ENCODE peak calls at places on chromosome 10, in seven cellular contexts. S, W, X, D, H, T and F are unnamed samples.

GRCh38 chr10:110006358-110007170 is 1.2 kb upstream of the ADD3 start:
- DNase-seq in S (no peak), W (no peak), X (peak), D (peak), H (no peak), T (no peak), F (peak)

GRCh38 chr10:11616021-11616420 is 4.6 kb upstream of the USP6NL start:
- DNase-seq in S (no peak), W (no peak), X (no peak), D (no peak), H (no peak), T (no peak), F (no peak)

GRCh38 chr10:111207525-111207924 is 130.7 kb downstream of the ADRA2A start:
- DNase-seq in S (no peak), W (no peak), X (no peak), D (no peak), H (peak), T (peak), F (no peak)

GRCh38 chr10:29470355-29470705 is 164.4 kb downstream of the SVIL start:
- DNase-seq in S (no peak), W (no peak), X (no peak), D (no peak), H (no peak), T (peak), F (no peak)

GRCh38 chr10:102229810-102230263 is 3.7 kb downstream of the ELOVL3 start:
- DNase-seq in S (peak), W (peak), X (peak), D (peak), H (peak), T (peak), F (peak)

GRCh38 chr10:5434017-5434753 is 21.8 kb downstream of the NET1 start:
- DNase-seq in S (no peak), W (peak), X (peak), D (peak), H (peak), T (no peak), F (no peak)

GRCh38 chr10:56653289-56653688 is 292.2 kb upstream of the ZWINT start:
- DNase-seq in S (no peak), W (peak), X (no peak), D (no peak), H (no peak), T (no peak), F (no peak)

GRCh38 chr10:125231813-125232475 is 71.6 kb upstream of the CTBP2 start:
- DNase-seq in S (no peak), W (no peak), X (no peak), D (no peak), H (no peak), T (no peak), F (no peak)

GRCh38 chr10:14586901-14587300 is 187.8 kb downstream of the FAM107B start:
- DNase-seq in S (no peak), W (no peak), X (no peak), D (no peak), H (peak), T (no peak), F (no peak)

GRCh38 chr10:93515071-93515962 is 18.9 kb downstream of the CEP55 start:
- DNase-seq in S (no peak), W (no peak), X (no peak), D (no peak), H (no peak), T (no peak), F (no peak)

GRCh38 chr10:86123745-86124144 is 242.8 kb downstream of the GRID1 start:
- DNase-seq in S (no peak), W (no peak), X (no peak), D (no peak), H (peak), T (no peak), F (no peak)

GRCh38 chr10:74078037-74078436 is 72.6 kb downstream of the AP3M1 start:
- DNase-seq in S (peak), W (no peak), X (no peak), D (no peak), H (no peak), T (peak), F (no peak)

GRCh38 chr10:23994459-23995046 is 214.4 kb upstream of the KIAA1217 start:
- DNase-seq in S (no peak), W (peak), X (peak), D (peak), H (no peak), T (peak), F (peak)

GRCh38 chr10:23191764-23192395 is at the start of gene PTF1A:
- DNase-seq in S (no peak), W (no peak), X (no peak), D (no peak), H (no peak), T (no peak), F (no peak)

GRCh38 chr10:60524541-60524940 is 134.9 kb upstream of the ANK3 start:
- DNase-seq in S (no peak), W (no peak), X (no peak), D (no peak), H (no peak), T (peak), F (no peak)

GRCh38 chr10:110354322-110354766 is 49.6 kb upstream of the SMNDC1 start:
- DNase-seq in S (peak), W (peak), X (peak), D (peak), H (peak), T (peak), F (peak)

GRCh38 chr10:118904284-118904683 is 125.2 kb upstream of the NANOS1 start:
- DNase-seq in S (no peak), W (no peak), X (no peak), D (no peak), H (no peak), T (no peak), F (no peak)

GRCh38 chr10:26737730-26738129 is 40.2 kb downstream of the PDSS1 start:
- DNase-seq in S (no peak), W (peak), X (no peak), D (no peak), H (no peak), T (peak), F (no peak)

GRCh38 chr10:12563489-12563888 is 214.1 kb downstream of the CAMK1D start:
- DNase-seq in S (no peak), W (no peak), X (no peak), D (no peak), H (no peak), T (no peak), F (no peak)

GRCh38 chr10:79403441-79404230 is 41.8 kb downstream of the ZCCHC24 start:
- DNase-seq in S (no peak), W (no peak), X (no peak), D (no peak), H (no peak), T (no peak), F (no peak)

GRCh38 chr10:132979491-132980425 is 37.4 kb upstream of the CFAP46 start:
- DNase-seq in S (no peak), W (no peak), X (no peak), D (no peak), H (no peak), T (no peak), F (no peak)

GRCh38 chr10:15724683-15725082 is 5.0 kb upstream of the ITGA8 start:
- DNase-seq in S (no peak), W (no peak), X (no peak), D (no peak), H (no peak), T (no peak), F (no peak)

GRCh38 chr10:78852856-78853255 is 215.9 kb upstream of the ZMIZ1 start:
- DNase-seq in S (no peak), W (no peak), X (no peak), D (no peak), H (no peak), T (peak), F (no peak)

GRCh38 chr10:119734396-119735332 is 8.8 kb downstream of the INPP5F start:
- DNase-seq in S (no peak), W (no peak), X (no peak), D (peak), H (no peak), T (no peak), F (no peak)

GRCh38 chr10:71748671-71749191 is 24.6 kb downstream of the VSIR start:
- DNase-seq in S (peak), W (peak), X (no peak), D (peak), H (no peak), T (peak), F (no peak)

GRCh38 chr10:63423489-63423888 is 42.3 kb downstream of the JMJD1C start:
- DNase-seq in S (no peak), W (no peak), X (no peak), D (no peak), H (no peak), T (no peak), F (no peak)

GRCh38 chr10:3623746-3624145 is 161.3 kb downstream of the KLF6 start:
- DNase-seq in S (no peak), W (no peak), X (peak), D (peak), H (no peak), T (no peak), F (no peak)

GRCh38 chr10:29668628-29669027 is 33.9 kb upstream of the SVIL start:
- DNase-seq in S (no peak), W (no peak), X (no peak), D (no peak), H (no peak), T (no peak), F (no peak)

GRCh38 chr10:64426745-64427144 is 905.5 kb downstream of the REEP3 start:
- DNase-seq in S (no peak), W (no peak), X (no peak), D (no peak), H (no peak), T (no peak), F (no peak)

GRCh38 chr10:88048312-88048711 is 184.9 kb downstream of the PTEN start:
- DNase-seq in S (no peak), W (no peak), X (no peak), D (no peak), H (no peak), T (no peak), F (no peak)

GRCh38 chr10:127903789-127904188 is 3.1 kb upstream of the PTPRE start:
- DNase-seq in S (no peak), W (no peak), X (no peak), D (no peak), H (no peak), T (no peak), F (no peak)

GRCh38 chr10:132131581-132132250 is 55.0 kb upstream of the DPYSL4 start:
- DNase-seq in S (no peak), W (no peak), X (no peak), D (no peak), H (no peak), T (no peak), F (no peak)

GRCh38 chr10:122782911-122783310 is 62.7 kb downstream of the CUZD1 start:
- DNase-seq in S (no peak), W (no peak), X (no peak), D (no peak), H (no peak), T (no peak), F (no peak)

GRCh38 chr10:63825111-63825510 is 303.9 kb downstream of the REEP3 start:
- DNase-seq in S (no peak), W (no peak), X (no peak), D (no peak), H (no peak), T (no peak), F (no peak)

GRCh38 chr10:404341-404740 is 269.1 kb downstream of the ZMYND11 start:
- DNase-seq in S (no peak), W (no peak), X (no peak), D (peak), H (no peak), T (no peak), F (no peak)

GRCh38 chr10:70563230-70563629 is 39.3 kb downstream of the PRF1 start:
- DNase-seq in S (no peak), W (no peak), X (no peak), D (no peak), H (no peak), T (no peak), F (no peak)

GRCh38 chr10:5527332-5528200 is 2.8 kb downstream of the CALML3 start:
- DNase-seq in S (no peak), W (no peak), X (no peak), D (no peak), H (peak), T (no peak), F (no peak)

GRCh38 chr10:102208311-102209035 is 17.6 kb upstream of the ELOVL3 start:
- DNase-seq in S (no peak), W (no peak), X (no peak), D (peak), H (no peak), T (no peak), F (no peak)

GRCh38 chr10:87585565-87586514 is 73.8 kb upstream of the PAPSS2 start:
- DNase-seq in S (no peak), W (no peak), X (peak), D (no peak), H (peak), T (no peak), F (no peak)

GRCh38 chr10:6647811-6648526 is 67.9 kb upstream of the PRKCQ start:
- DNase-seq in S (peak), W (peak), X (peak), D (peak), H (no peak), T (peak), F (no peak)